ENCODE peak calls at places on chromosomes 11 and 22, in seven cellular contexts. S, L, E, I, A, P and H are unnamed samples.

GRCh38 chr11:84993386-84993785 is 633.8 kb downstream of the DLG2 start:
- DNase-seq in S (peak; percentile 41), L (peak; percentile 63), E (no peak), I (peak; percentile 23), A (peak; percentile 1), P (no peak), H (no peak)

GRCh38 chr11:79314906-79315689 is 125.7 kb downstream of the TENM4 start:
- DNase-seq in S (peak; percentile 14), L (peak; percentile 21), E (no peak), I (peak; percentile 76), A (no peak), P (peak; percentile 34), H (no peak)

GRCh38 chr22:22955866-22956535 is 68.4 kb downstream of the IGLL5 start:
- DNase-seq in S (peak; percentile 82), L (peak; percentile 68), E (peak; percentile 11), I (peak; percentile 85), A (peak; percentile 52), P (peak; percentile 75), H (peak; percentile 22)

GRCh38 chr22:29306175-29306829 is at the start of gene GAS2L1:
- DNase-seq in S (peak; percentile 94), L (peak; percentile 70), E (no peak), I (peak; percentile 81), A (peak; percentile 51), P (peak; percentile 80), H (no peak)

GRCh38 chr11:124867700-124868099 is 2.5 kb downstream of the ROBO3 start:
- DNase-seq in S (peak; percentile 60), L (peak; percentile 64), E (no peak), I (peak; percentile 78), A (peak; percentile 13), P (peak; percentile 48), H (no peak)

GRCh38 chr22:17536269-17536668 is 27.0 kb upstream of the SLC25A18 start:
- DNase-seq in S (peak; percentile 62), L (no peak), E (no peak), I (no peak), A (no peak), P (no peak), H (no peak)

GRCh38 chr22:45629469-45630089 is 42.1 kb upstream of the ATXN10 start:
- DNase-seq in S (no peak), L (no peak), E (no peak), I (no peak), A (no peak), P (no peak), H (no peak)

GRCh38 chr11:72576196-72576595 is 98.0 kb downstream of the PDE2A start:
- DNase-seq in S (no peak), L (no peak), E (no peak), I (no peak), A (no peak), P (no peak), H (no peak)

GRCh38 chr11:12090061-12090572 is 20.3 kb upstream of the MICAL2 start:
- DNase-seq in S (peak; percentile 62), L (peak; percentile 94), E (peak; percentile 98), I (no peak), A (peak; percentile 54), P (peak; percentile 58), H (no peak)

GRCh38 chr11:117828641-117829368 is 4.3 kb upstream of the FXYD2 start:
- DNase-seq in S (peak; percentile 45), L (peak; percentile 40), E (peak; percentile 40), I (no peak), A (no peak), P (peak; percentile 88), H (no peak)

GRCh38 chr11:78022397-78023396 is at the start of gene KCTD14:
- DNase-seq in S (peak; percentile 34), L (no peak), E (no peak), I (peak; percentile 67), A (no peak), P (no peak), H (no peak)

GRCh38 chr11:1930448-1930802 is 10.9 kb downstream of the TNNT3 start:
- DNase-seq in S (no peak), L (no peak), E (no peak), I (peak; percentile 1), A (no peak), P (no peak), H (no peak)

GRCh38 chr11:112292785-112293407 is 32.2 kb upstream of the PLET1 start:
- DNase-seq in S (peak; percentile 93), L (peak; percentile 87), E (peak; percentile 59), I (no peak), A (no peak), P (peak; percentile 89), H (peak; percentile 88)

GRCh38 chr22:46031066-46031465 is 54.1 kb upstream of the WNT7B start:
- DNase-seq in S (no peak), L (no peak), E (no peak), I (no peak), A (no peak), P (no peak), H (no peak)

GRCh38 chr22:36467042-36467810 is 14.2 kb downstream of the TXN2 start:
- DNase-seq in S (peak; percentile 50), L (peak; percentile 36), E (no peak), I (no peak), A (peak; percentile 46), P (peak; percentile 91), H (no peak)

GRCh38 chr11:83540112-83540675 is 254.0 kb upstream of the CCDC90B start:
- DNase-seq in S (peak; percentile 19), L (no peak), E (no peak), I (peak; percentile 3), A (no peak), P (peak; percentile 57), H (no peak)

GRCh38 chr22:19431641-19432091 is at the start of gene HIRA:
- DNase-seq in S (peak; percentile 90), L (peak; percentile 72), E (no peak), I (peak; percentile 88), A (peak; percentile 53), P (peak; percentile 71), H (no peak)

GRCh38 chr11:104918113-104918824 is 20.0 kb upstream of the CASP12 start:
- DNase-seq in S (peak; percentile 79), L (peak; percentile 64), E (no peak), I (no peak), A (no peak), P (peak; percentile 93), H (no peak)

GRCh38 chr11:8800498-8801110 is 110.4 kb upstream of the AKIP1 start:
- DNase-seq in S (no peak), L (no peak), E (no peak), I (no peak), A (no peak), P (no peak), H (no peak)

GRCh38 chr22:39997939-39998726 is 3.4 kb downstream of the FAM83F start:
- DNase-seq in S (no peak), L (peak; percentile 61), E (no peak), I (peak; percentile 70), A (no peak), P (no peak), H (no peak)

GRCh38 chr11:123185326-123185725 is 9.7 kb downstream of the CLMP start:
- DNase-seq in S (no peak), L (no peak), E (no peak), I (peak; percentile 37), A (no peak), P (no peak), H (no peak)

GRCh38 chr11:123187221-123187620 is 7.8 kb downstream of the CLMP start:
- DNase-seq in S (peak; percentile 51), L (no peak), E (no peak), I (no peak), A (no peak), P (no peak), H (no peak)

GRCh38 chr11:123188508-123189165 is 6.4 kb downstream of the CLMP start:
- DNase-seq in S (peak; percentile 88), L (peak; percentile 61), E (no peak), I (peak; percentile 64), A (no peak), P (peak; percentile 97), H (no peak)

GRCh38 chr11:123186291-123186690 is 8.8 kb downstream of the CLMP start:
- DNase-seq in S (peak; percentile 70), L (peak; percentile 91), E (peak; percentile 64), I (no peak), A (no peak), P (no peak), H (no peak)

GRCh38 chr11:123187670-123188507 is 7.2 kb downstream of the CLMP start:
- DNase-seq in S (peak; percentile 62), L (no peak), E (no peak), I (peak; percentile 47), A (no peak), P (no peak), H (no peak)
- H3K9ac ChIP-seq in S (peak overlapping the region; percentile 94), L (peak overlapping the region; percentile 30), E (no peak overlapping the region), I (no peak overlapping the region), A (no peak overlapping the region), P (peak overlapping the region; percentile 35), H (no peak overlapping the region)

GRCh38 chr11:6813651-6814050 is 14.2 kb upstream of the OR6A2 start:
- DNase-seq in S (no peak), L (no peak), E (no peak), I (no peak), A (no peak), P (no peak), H (no peak)
- H3K27ac ChIP-seq in S (no peak overlapping the region), L (no peak overlapping the region), E (no peak overlapping the region), I (no peak overlapping the region), A (no peak overlapping the region), P (no peak overlapping the region), H (no peak overlapping the region)

DNA sequence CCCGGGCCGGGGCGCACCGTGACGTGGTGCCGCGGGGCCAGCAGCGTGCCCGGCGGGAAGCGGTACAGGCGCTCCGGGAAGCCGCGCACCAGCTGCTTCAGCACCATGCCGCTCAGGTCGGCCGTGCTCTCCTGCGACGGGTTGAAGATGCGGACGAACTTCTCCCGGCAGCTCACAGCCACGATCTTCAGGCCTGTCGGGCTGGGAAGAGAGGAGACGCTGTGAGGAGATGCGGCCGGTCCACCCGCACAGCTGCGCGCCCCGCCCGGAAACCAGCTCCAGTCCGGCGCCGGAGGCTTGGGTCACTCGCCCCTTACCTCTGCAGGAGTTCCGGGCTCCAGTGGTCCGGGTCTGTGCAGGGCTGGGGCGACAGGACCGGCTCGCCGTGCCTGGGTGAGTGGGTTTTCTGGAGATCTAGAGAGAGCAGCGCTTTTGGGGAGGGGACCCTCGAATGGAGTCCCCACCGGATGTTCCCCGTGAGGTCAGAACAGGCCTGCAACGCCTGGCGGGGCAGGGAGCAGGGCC is 4.3 kb downstream of the LMNTD2 start:
- DNase-seq in S (peak; percentile 49), L (no peak), E (no peak), I (peak; percentile 49), A (no peak), P (no peak), H (no peak)
- TF ChIP-seq EZH2 in S (no peak), L (no peak), E (peak; percentile 88), I (peak; percentile 77), A (no peak), P (peak; percentile 94), H (no peak)

DNA sequence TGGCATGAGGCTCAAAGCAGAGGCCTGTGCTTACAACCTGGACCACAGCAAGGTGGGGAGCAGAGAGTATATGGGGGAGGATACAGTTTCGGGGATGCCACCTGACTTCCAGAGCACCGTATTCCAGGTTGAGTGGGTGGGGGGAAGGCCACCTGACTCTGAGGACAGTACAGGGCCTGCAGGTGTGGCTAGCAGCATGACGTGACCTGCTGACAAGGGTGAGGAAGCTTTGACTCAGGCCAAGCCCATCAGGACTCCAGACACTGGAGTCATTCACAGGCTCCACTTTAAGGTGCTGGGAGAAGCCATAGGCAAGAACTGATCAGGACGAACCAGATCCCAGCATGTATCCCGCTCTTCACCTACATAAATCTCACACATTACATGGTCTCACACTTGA is 34.6 kb upstream of the CRTAM start:
- DNase-seq in S (peak; percentile 43), L (peak; percentile 87), E (peak; percentile 88), I (no peak), A (no peak), P (no peak), H (no peak)
- H3K9ac ChIP-seq in S (peak overlapping the region; percentile 64), L (peak overlapping the region; percentile 84), E (peak overlapping the region; percentile 84), I (no peak overlapping the region), A (peak overlapping the region; percentile 7), P (no peak overlapping the region), H (no peak overlapping the region)